ENCODE peak calls at places on chromosomes 1 and 21, in six cellular contexts. M is neural crest cell, H is globus pallidus, A is GM20000, Z is AML-193, E is hepatic stellate cell. R is an unnamed sample.

GRCh38 chr1:176745945-176746344 is 283.0 kb downstream of the PAPPA2 start:
- DNase-seq in M (no peak), H (no peak), A (no peak), Z (no peak), E (no peak), R (no peak)

GRCh38 chr1:40985875-40986274 is 6.4 kb downstream of the CTPS1 start:
- DNase-seq in M (no peak), H (no peak), A (no peak), Z (no peak), E (no peak), R (no peak)

GRCh38 chr21:45388611-45389296 is 16.2 kb upstream of the COL18A1 start:
- DNase-seq in M (no peak), H (no peak), A (no peak), Z (no peak), E (no peak), R (no peak)

GRCh38 chr1:245874942-245875580 is 632.0 kb downstream of the SMYD3 start:
- DNase-seq in M (no peak), H (no peak), A (no peak), Z (no peak), E (peak), R (peak)

GRCh38 chr1:56439610-56440264 is 139.6 kb downstream of the PLPP3 start:
- DNase-seq in M (no peak), H (no peak), A (no peak), Z (no peak), E (no peak), R (no peak)

GRCh38 chr1:97160796-97161195 is 439.2 kb downstream of the PTBP2 start:
- DNase-seq in M (no peak), H (no peak), A (no peak), Z (no peak), E (no peak), R (peak)

GRCh38 chr21:25871566-25871965 is 136.8 kb downstream of the GABPA start:
- DNase-seq in M (no peak), H (no peak), A (no peak), Z (no peak), E (no peak), R (no peak)

GRCh38 chr1:15973772-15974171 is 2.1 kb downstream of the ZBTB17 start:
- DNase-seq in M (no peak), H (no peak), A (no peak), Z (no peak), E (no peak), R (no peak)

GRCh38 chr1:12040457-12041051 is 21.3 kb downstream of the MIIP start:
- DNase-seq in M (no peak), H (no peak), A (peak), Z (no peak), E (peak), R (peak)

GRCh38 chr1:230109871-230110667 is 43.0 kb downstream of the GALNT2 start:
- DNase-seq in M (no peak), H (no peak), A (peak), Z (no peak), E (peak), R (no peak)

GRCh38 chr1:173485401-173485800 is 8.3 kb downstream of the PRDX6 start:
- DNase-seq in M (no peak), H (no peak), A (no peak), Z (no peak), E (no peak), R (no peak)

GRCh38 chr1:220283616-220284015 is 11.4 kb upstream of the RAB3GAP2 start:
- DNase-seq in M (no peak), H (no peak), A (no peak), Z (no peak), E (no peak), R (no peak)

GRCh38 chr1:101683561-101683960 is 313.2 kb downstream of the OLFM3 start:
- DNase-seq in M (no peak), H (no peak), A (no peak), Z (no peak), E (no peak), R (no peak)

R was measured in fibroblast of pulmonary artery.